ENCODE peak calls at places on chromosome 12, in ten cellular contexts. O is uterus, L is keratinocyte, Y is HepG2, G is body of pancreas, Z is pancreas, K is right atrium auricular region, B is right lobe of liver, E is breast epithelium, I is thoracic aorta. T is an unnamed sample.

GRCh38 chr12:51246254-51246853 is 7.7 kb downstream of the DAZAP2 start:
- DNase-seq in O (no peak), L (no peak), Y (no peak), G (peak; percentile 10), Z (no peak), K (no peak), B (no peak), E (no peak), I (no peak), T (no peak)

GRCh38 chr12:45655186-45655585 is 74.3 kb upstream of the ARID2 start:
- DNase-seq in O (no peak), L (no peak), Y (peak; percentile 15), G (peak; percentile 11), Z (no peak), K (no peak), B (no peak), E (no peak), I (no peak), T (no peak)

GRCh38 chr12:2239376-2240010 is 186.7 kb downstream of the CACNA1C start:
- DNase-seq in O (peak; percentile 48), L (no peak), Y (no peak), G (no peak), Z (no peak), K (no peak), B (no peak), E (no peak), I (no peak), T (no peak)

GRCh38 chr12:74624206-74624605 is 86.6 kb downstream of the ATXN7L3B start:
- DNase-seq in O (no peak), L (no peak), Y (no peak), G (no peak), Z (no peak), K (no peak), B (no peak), E (no peak), I (no peak), T (no peak)

GRCh38 chr12:127125607-127126259 is 1141.2 kb upstream of the TMEM132C start:
- DNase-seq in O (no peak), L (peak; percentile 99), Y (no peak), G (no peak), Z (no peak), K (no peak), B (no peak), E (no peak), I (no peak), T (no peak)

GRCh38 chr12:48765753-48766162 is 23.1 kb downstream of the ADCY6 start:
- DNase-seq in O (peak; percentile 41), L (no peak), Y (no peak), G (no peak), Z (no peak), K (no peak), B (no peak), E (no peak), I (no peak), T (no peak)

GRCh38 chr12:89542912-89543592 is 17.2 kb upstream of the POC1B start:
- DNase-seq in O (peak; percentile 52), L (no peak), Y (peak; percentile 73), G (peak; percentile 78), Z (peak; percentile 73), K (peak; percentile 65), B (peak; percentile 27), E (no peak), I (no peak), T (peak; percentile 45)

GRCh38 chr12:43988838-43989560 is 153.1 kb downstream of the TMEM117 start:
- DNase-seq in O (no peak), L (no peak), Y (no peak), G (no peak), Z (no peak), K (no peak), B (no peak), E (no peak), I (no peak), T (no peak)

GRCh38 chr12:92419201-92419600 is 273.6 kb upstream of the BTG1 start:
- DNase-seq in O (no peak), L (no peak), Y (no peak), G (peak; percentile 58), Z (peak; percentile 52), K (no peak), B (no peak), E (no peak), I (no peak), T (no peak)

GRCh38 chr12:73863541-73863940 is 674.1 kb upstream of the ATXN7L3B start:
- DNase-seq in O (no peak), L (peak; percentile 13), Y (no peak), G (no peak), Z (no peak), K (no peak), B (no peak), E (no peak), I (no peak), T (no peak)

GRCh38 chr12:64104376-64104775 is 117.7 kb downstream of the KICS2 start:
- DNase-seq in O (peak; percentile 68), L (peak; percentile 74), Y (no peak), G (peak; percentile 23), Z (peak; percentile 34), K (no peak), B (no peak), E (no peak), I (no peak), T (peak; percentile 57)

GRCh38 chr12:4763549-4763948 is 43.3 kb downstream of the GALNT8 start:
- DNase-seq in O (peak; percentile 75), L (no peak), Y (peak; percentile 32), G (no peak), Z (no peak), K (no peak), B (no peak), E (no peak), I (no peak), T (no peak)

GRCh38 chr12:104662908-104663307 is 206.2 kb downstream of the CHST11 start:
- DNase-seq in O (no peak), L (no peak), Y (no peak), G (no peak), Z (no peak), K (no peak), B (no peak), E (no peak), I (no peak), T (no peak)

GRCh38 chr12:107736914-107737313 is 24.0 kb downstream of the PRDM4 start:
- DNase-seq in O (no peak), L (no peak), Y (no peak), G (no peak), Z (no peak), K (no peak), B (no peak), E (no peak), I (no peak), T (no peak)

GRCh38 chr12:84842406-84843013 is 70.1 kb downstream of the SLC6A15 start:
- DNase-seq in O (no peak), L (no peak), Y (peak; percentile 16), G (no peak), Z (no peak), K (no peak), B (no peak), E (no peak), I (no peak), T (no peak)

GRCh38 chr12:125519026-125519651 is 453.9 kb downstream of the AACS start:
- DNase-seq in O (no peak), L (no peak), Y (no peak), G (peak; percentile 55), Z (peak; percentile 13), K (no peak), B (no peak), E (no peak), I (no peak), T (no peak)

GRCh38 chr12:87952850-87953249 is 76.4 kb downstream of the C12orf50 start:
- DNase-seq in O (no peak), L (no peak), Y (no peak), G (no peak), Z (no peak), K (no peak), B (no peak), E (no peak), I (no peak), T (no peak)

GRCh38 chr12:54136844-54137580 is 51.8 kb downstream of the SMUG1 start:
- DNase-seq in O (no peak), L (no peak), Y (peak; percentile 31), G (no peak), Z (no peak), K (no peak), B (no peak), E (no peak), I (no peak), T (no peak)

GRCh38 chr12:54139030-54139429 is 49.8 kb downstream of the SMUG1 start:
- DNase-seq in O (no peak), L (no peak), Y (no peak), G (no peak), Z (no peak), K (no peak), B (no peak), E (no peak), I (no peak), T (no peak)

GRCh38 chr12:54140958-54141388 is 47.8 kb downstream of the SMUG1 start:
- DNase-seq in O (peak; percentile 72), L (no peak), Y (no peak), G (no peak), Z (no peak), K (no peak), B (no peak), E (no peak), I (no peak), T (no peak)

GRCh38 chr12:54135621-54136027 is 53.2 kb downstream of the SMUG1 start:
- DNase-seq in O (no peak), L (no peak), Y (peak; percentile 88), G (no peak), Z (no peak), K (no peak), B (no peak), E (no peak), I (no peak), T (no peak)

GRCh38 chr12:54138219-54138618 is 50.6 kb downstream of the SMUG1 start:
- DNase-seq in O (no peak), L (no peak), Y (no peak), G (no peak), Z (no peak), K (no peak), B (no peak), E (no peak), I (no peak), T (no peak)
- H3K27me3 ChIP-seq in O (no peaks in the 10 kb centered on the region), L (no peaks in the 10 kb centered on the region), Y (no peaks in the 10 kb centered on the region), G (no peaks in the 10 kb centered on the region), Z (no peaks in the 10 kb centered on the region), K (no peaks in the 10 kb centered on the region), B (no peaks in the 10 kb centered on the region), E (no peaks in the 10 kb centered on the region), I (no peaks in the 10 kb centered on the region), T (peaks cover 3% of the 10 kb centered on the region)

GRCh38 chr12:94204647-94205247 is 56.4 kb downstream of the PLXNC1 start:
- DNase-seq in O (no peak), L (no peak), Y (no peak), G (no peak), Z (no peak), K (no peak), B (no peak), E (no peak), I (no peak), T (no peak)
- H3K36me3 ChIP-seq in O (no peaks in the 10 kb centered on the region), L (no peaks in the 10 kb centered on the region), Y (peaks cover under 1% of the 10 kb centered on the region), G (no peaks in the 10 kb centered on the region), Z (no peaks in the 10 kb centered on the region), K (no peaks in the 10 kb centered on the region), B (no peaks in the 10 kb centered on the region), E (no peaks in the 10 kb centered on the region), I (no peaks in the 10 kb centered on the region), T (no peaks in the 10 kb centered on the region)

GRCh38 chr12:13161172-13161571 is 35.4 kb upstream of the EMP1 start:
- DNase-seq in O (no peak), L (no peak), Y (no peak), G (no peak), Z (no peak), K (no peak), B (no peak), E (no peak), I (no peak), T (no peak)
- TF ChIP-seq CTCF in O (no peak), L (no peak), Y (no peak), G (no peak), Z (no peak), K (peak; percentile 18), B (no peak), E (no peak), I (no peak), T (no peak)

GRCh38 chr12:120064054-120064940 is 52.3 kb downstream of the RAB35 start:
- DNase-seq in O (no peak), L (no peak), Y (no peak), G (no peak), Z (no peak), K (no peak), B (no peak), E (no peak), I (no peak), T (no peak)
- H3K27me3 ChIP-seq in O (no peaks in the 10 kb centered on the region), L (no peaks in the 10 kb centered on the region), Y (no peaks in the 10 kb centered on the region), G (no peaks in the 10 kb centered on the region), Z (no peaks in the 10 kb centered on the region), K (no peaks in the 10 kb centered on the region), B (no peaks in the 10 kb centered on the region), E (no peaks in the 10 kb centered on the region), I (no peaks in the 10 kb centered on the region), T (no peaks in the 10 kb centered on the region)